ENCODE peak calls at places on chromosomes 5 and 9, in nine cellular contexts. T is lower lobe of right lung; F is effector memory CD4-positive, alpha-beta T cell; E is psoas muscle; W is left lung; X is A673; V is ovary; U is right cardiac atrium; Y is SJSA1. O is an unnamed sample. For H3K4me1, the result is how much of the 10 kb centered on the place peaks cover.

GRCh38 chr9:124855944-124856773 is 2.9 kb downstream of the WDR38 start:
- DNase-seq in Y (no peak), W (no peak), F (no peak), U (no peak), E (no peak), V (no peak), T (no peak), X (peak), O (no peak)

GRCh38 chr5:154962494-154962893 is 21.6 kb downstream of the MRPL22 start:
- DNase-seq in X (no peak), V (no peak), W (no peak), Y (no peak), T (no peak), F (no peak), E (no peak), U (no peak), O (no peak)

GRCh38 chr5:75113354-75113753 is 61.0 kb upstream of the GCNT4 start:
- DNase-seq in F (no peak), Y (no peak), V (no peak), U (no peak), X (no peak), E (no peak), T (no peak), W (no peak), O (no peak)

GRCh38 chr5:88089757-88090390 is 178.8 kb downstream of the TMEM161B start:
- DNase-seq in T (no peak), F (no peak), W (no peak), X (no peak), V (no peak), U (no peak), Y (no peak), E (no peak), O (no peak)

GRCh38 chr5:116492016-116492623 is 82.5 kb downstream of the SEMA6A start:
- DNase-seq in E (no peak), U (no peak), Y (peak), T (no peak), V (no peak), W (no peak), F (no peak), X (peak), O (no peak)

GRCh38 chr5:163506726-163507125 is 1.3 kb downstream of the MAT2B start:
- DNase-seq in T (no peak), U (no peak), X (no peak), F (no peak), E (no peak), Y (peak), W (no peak), V (no peak), O (no peak)

GRCh38 chr5:138021771-138022170 is 11.1 kb downstream of the FAM13B start:
- DNase-seq in X (no peak), Y (no peak), F (no peak), T (no peak), W (no peak), V (no peak), U (no peak), E (no peak), O (no peak)

GRCh38 chr5:112533315-112533867 is 114.3 kb upstream of the EPB41L4A start:
- DNase-seq in F (no peak), V (no peak), Y (no peak), X (no peak), W (no peak), T (no peak), E (no peak), U (no peak), O (no peak)

GRCh38 chr9:105269593-105269992 is 25.1 kb downstream of the SLC44A1 start:
- DNase-seq in U (no peak), Y (no peak), T (no peak), W (no peak), V (no peak), F (no peak), X (no peak), E (no peak), O (no peak)

GRCh38 chr5:116696356-116696755 is 121.7 kb upstream of the SEMA6A start:
- DNase-seq in V (no peak), E (no peak), W (no peak), T (no peak), U (no peak), Y (no peak), X (no peak), F (no peak), O (no peak)

GRCh38 chr5:164422400-164422799 is 917.0 kb downstream of the MAT2B start:
- DNase-seq in T (no peak), V (no peak), W (no peak), U (no peak), F (no peak), E (no peak), X (peak), Y (no peak), O (no peak)

GRCh38 chr5:40497573-40497972 is 182.1 kb upstream of the PTGER4 start:
- DNase-seq in U (no peak), W (no peak), X (peak), E (no peak), V (no peak), F (no peak), Y (peak), T (no peak), O (no peak)

GRCh38 chr9:92455217-92455616 is 27.1 kb downstream of the ASPN start:
- DNase-seq in V (no peak), W (no peak), F (no peak), E (no peak), Y (no peak), T (no peak), X (peak), U (no peak), O (no peak)

GRCh38 chr5:61965074-61965473 is 340.9 kb upstream of the KIF2A start:
- DNase-seq in V (no peak), X (no peak), W (no peak), U (no peak), E (no peak), Y (no peak), T (no peak), F (no peak), O (no peak)

GRCh38 chr5:59793000-59793399 is 100.5 kb downstream of the PDE4D start:
- DNase-seq in X (no peak), Y (peak), W (no peak), V (no peak), T (no peak), E (peak), U (peak), F (no peak), O (peak)

GRCh38 chr9:126499005-126499910 is 114.5 kb upstream of the LMX1B start:
- DNase-seq in V (peak), T (peak), Y (peak), U (no peak), E (no peak), F (no peak), X (peak), W (peak), O (peak)

GRCh38 chr5:72611111-72611724 is 104.0 kb upstream of the ZNF366 start:
- DNase-seq in X (peak), E (peak), W (peak), Y (peak), T (peak), U (peak), F (no peak), V (peak), O (peak)

GRCh38 chr9:37969130-37969529 is 65.2 kb upstream of the SLC25A51 start:
- DNase-seq in Y (no peak), V (no peak), U (peak), X (no peak), W (no peak), T (no peak), E (no peak), F (no peak), O (no peak)

GRCh38 chr9:104091708-104092107 is 2.4 kb upstream of the SMC2 start:
- DNase-seq in U (no peak), Y (peak), E (no peak), V (no peak), X (peak), F (no peak), W (no peak), T (no peak), O (peak)

GRCh38 chr5:177349762-177350161 is 1.7 kb downstream of the LMAN2 start:
- DNase-seq in W (peak), X (no peak), E (no peak), V (no peak), F (no peak), T (no peak), Y (no peak), U (no peak), O (no peak)

GRCh38 chr5:178801021-178801420 is 58.7 kb upstream of the ZNF354B start:
- DNase-seq in F (no peak), V (no peak), E (no peak), T (no peak), U (no peak), X (no peak), Y (no peak), W (no peak), O (no peak)

GRCh38 chr9:136177224-136177623 is 27.7 kb downstream of the LHX3 start:
- DNase-seq in Y (no peak), T (no peak), V (no peak), W (no peak), F (no peak), U (peak), E (no peak), X (no peak), O (no peak)

DNA sequence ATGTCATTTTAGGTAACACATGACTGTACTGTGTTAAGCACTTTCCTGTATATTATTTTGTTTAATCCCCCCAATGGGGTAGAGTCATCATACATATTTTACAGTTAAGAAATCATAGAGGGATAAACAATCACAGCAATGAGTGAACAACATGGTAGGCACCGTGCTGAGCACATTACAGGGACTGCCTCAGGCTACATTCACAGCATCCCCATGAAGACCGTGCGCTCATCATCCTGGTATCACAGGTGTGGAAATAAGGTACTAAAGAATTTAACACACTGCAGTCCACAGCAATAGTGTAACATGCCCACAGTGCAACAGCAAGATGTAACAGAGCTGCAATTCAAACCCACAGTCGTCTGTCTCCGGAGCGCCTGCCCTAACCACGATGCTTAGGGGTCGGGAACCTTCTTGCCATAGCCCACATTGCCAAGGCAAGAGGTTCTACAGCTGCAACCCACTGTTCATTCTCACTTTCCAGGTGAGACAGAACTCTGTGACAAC is 5.6 kb downstream of the SLIT3 start:
- DNase-seq in U (no peak), T (no peak), V (no peak), X (no peak), Y (no peak), F (no peak), W (no peak), E (no peak), O (no peak)
- H3K4me1 ChIP-seq in U (under half), T (under half), V (under half), X (under half), Y (half or more), F (under half), W (under half), E (under half), O (half or more)

GRCh38 chr9:114811969-114812636 is 6.3 kb upstream of the TNFSF15 start:
- DNase-seq in E (no peak), X (no peak), T (no peak), F (no peak), V (no peak), U (no peak), Y (no peak), W (no peak), O (no peak)

GRCh38 chr9:114813717-114814418 is 8.0 kb upstream of the TNFSF15 start:
- DNase-seq in V (no peak), X (no peak), E (no peak), T (no peak), Y (no peak), W (no peak), U (no peak), F (no peak), O (no peak)

GRCh38 chr9:114806571-114806970 is 732 bp upstream of the TNFSF15 start:
- DNase-seq in F (no peak), Y (no peak), E (no peak), V (no peak), T (no peak), W (no peak), U (no peak), X (no peak), O (no peak)

GRCh38 chr9:114810614-114811013 is 4.8 kb upstream of the TNFSF15 start:
- DNase-seq in T (no peak), U (no peak), Y (no peak), X (no peak), V (no peak), W (no peak), F (no peak), E (no peak), O (no peak)

DNA sequence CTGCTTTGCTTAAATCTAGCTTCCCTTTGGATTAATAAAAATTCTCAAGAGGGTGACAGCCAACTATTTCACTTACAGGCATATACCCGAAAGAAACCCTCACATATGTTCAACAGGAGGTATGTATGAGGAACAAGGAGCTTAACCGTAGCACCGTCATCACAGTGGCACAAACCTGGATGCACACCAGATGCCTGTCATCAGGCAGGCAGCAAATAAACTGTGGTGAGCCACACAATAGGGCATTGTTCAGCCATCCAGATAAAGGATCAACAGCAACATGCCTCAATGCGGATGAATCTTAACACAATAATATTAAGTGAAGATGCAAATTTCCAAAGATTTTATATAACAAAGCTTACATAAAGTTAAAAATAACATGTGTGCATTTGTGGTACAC is 5.5 kb upstream of the TNFSF15 start:
- DNase-seq in E (no peak), F (no peak), T (no peak), V (no peak), W (no peak), X (no peak), Y (no peak), U (no peak), O (no peak)
- H3K4me1 ChIP-seq in E (under half), F (under half), T (under half), V (under half), W (under half), X (under half), Y (under half), U (under half), O (under half)

DNA sequence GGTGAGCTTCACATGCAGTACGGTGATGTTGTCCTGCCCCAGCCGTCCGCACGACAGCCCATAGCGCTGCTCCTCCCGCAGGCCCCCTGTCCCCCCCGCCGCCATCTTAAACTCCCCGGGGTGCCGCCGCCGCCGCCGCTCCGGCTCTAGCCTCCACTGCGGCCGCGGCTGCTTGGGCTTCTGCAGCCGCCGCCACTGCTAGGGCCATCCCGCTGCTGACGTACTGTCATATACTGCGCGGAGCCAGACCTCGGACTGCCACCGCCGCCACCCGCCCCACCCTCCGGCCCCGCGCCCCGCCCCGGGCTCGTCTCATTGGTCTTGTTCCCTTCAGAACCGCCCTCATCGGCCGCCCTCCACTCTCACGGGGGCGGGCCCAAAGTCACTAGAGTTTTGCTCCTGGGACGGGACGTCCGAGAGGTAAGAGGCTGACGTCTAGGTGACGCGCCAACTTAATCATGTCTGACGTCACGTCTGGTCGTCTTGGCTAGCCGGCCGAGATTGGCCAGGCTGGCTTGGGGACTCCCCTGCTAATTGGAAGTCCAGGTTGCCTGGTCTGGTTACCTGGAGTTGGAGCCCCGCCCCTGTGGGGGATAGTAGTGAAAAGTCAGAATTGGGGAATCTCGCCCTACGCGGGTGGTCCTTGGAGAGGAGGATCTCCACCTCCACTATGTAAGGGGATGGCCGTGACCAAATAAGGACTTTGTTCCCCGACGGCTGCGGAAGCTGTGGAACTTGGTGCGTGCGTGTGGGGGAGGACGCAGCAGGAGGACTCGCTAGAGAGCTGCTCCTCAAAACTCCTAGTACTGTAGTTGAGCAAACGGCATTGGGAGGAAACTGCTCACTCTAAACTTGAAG is at the start of gene ELL2:
- DNase-seq in E (peak), W (peak), F (peak), V (peak), U (peak), Y (peak), T (peak), X (peak), O (peak)
- H3K4me1 ChIP-seq in E (under half), W (under half), F (under half), V (under half), U (under half), Y (under half), T (under half), X (under half), O (under half)

DNA sequence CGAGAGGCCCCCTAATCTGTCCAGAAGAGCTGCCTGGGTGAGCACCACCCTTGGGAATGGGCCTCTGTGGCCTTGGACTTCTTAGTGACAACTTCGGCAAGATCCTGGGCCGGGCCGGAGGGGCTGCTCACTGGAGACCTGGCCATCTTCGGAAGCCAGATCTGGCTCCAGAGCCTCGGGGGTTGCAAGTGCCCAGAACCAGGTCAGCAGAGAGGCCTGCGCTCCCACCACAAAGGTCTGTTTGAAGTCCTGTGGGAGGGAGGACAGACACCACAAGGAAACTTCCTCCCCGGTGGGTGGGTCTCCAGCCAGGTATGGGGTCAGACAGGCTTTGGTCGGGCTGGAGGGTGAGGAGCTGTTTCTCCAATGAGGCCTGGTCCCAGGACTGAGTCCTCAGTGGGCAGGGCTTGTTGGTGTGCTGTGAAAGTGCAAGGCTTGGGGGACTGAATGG is 86.1 kb downstream of the DAB2IP start:
- DNase-seq in X (no peak), F (no peak), T (no peak), V (no peak), E (no peak), U (no peak), Y (no peak), W (no peak), O (no peak)
- H3K4me1 ChIP-seq in X (under half), F (under half), T (half or more), V (under half), E (half or more), U (under half), Y (under half), W (half or more), O (half or more)

DNA sequence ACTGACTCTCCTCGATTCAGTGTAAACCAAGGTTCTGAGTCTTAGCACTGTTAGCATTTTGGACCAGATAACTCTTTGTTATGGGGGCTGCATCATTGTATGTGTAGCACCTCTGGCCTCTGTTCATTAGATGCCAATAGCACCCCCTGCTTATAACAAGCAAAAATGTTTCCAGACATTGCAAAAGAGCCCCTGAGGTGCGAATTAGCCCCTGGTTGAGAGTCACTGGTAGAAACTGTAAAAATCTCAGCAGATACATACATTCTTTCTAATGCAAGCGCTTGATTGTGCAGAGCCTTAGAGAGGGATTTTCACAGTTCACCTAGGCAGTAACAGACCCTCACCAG is 2.8 kb downstream of the ADRB2 start:
- DNase-seq in E (no peak), W (no peak), X (no peak), Y (no peak), T (no peak), F (no peak), U (no peak), V (no peak), O (no peak)
- H3K4me1 ChIP-seq in E (half or more), W (half or more), X (under half), Y (half or more), T (half or more), F (under half), U (under half), V (under half), O (under half)

GRCh38 chr9:18487620-18488019 is 13.7 kb downstream of the ADAMTSL1 start:
- DNase-seq in E (no peak), U (no peak), F (no peak), Y (no peak), W (no peak), T (no peak), X (no peak), V (no peak), O (no peak)
- H3K4me1 ChIP-seq in E (under half), U (under half), F (under half), Y (under half), W (under half), T (under half), X (under half), V (under half), O (under half)

GRCh38 chr5:32147959-32148358 is 26.2 kb downstream of the GOLPH3 start:
- DNase-seq in V (no peak), T (no peak), E (no peak), W (no peak), U (no peak), X (no peak), F (no peak), Y (no peak), O (no peak)
- H3K4me1 ChIP-seq in V (under half), T (half or more), E (half or more), W (half or more), U (under half), X (under half), F (under half), Y (under half), O (under half)

GRCh38 chr9:108832179-108832500 is 23.6 kb downstream of the ACTL7B start:
- DNase-seq in V (no peak), W (no peak), U (no peak), X (no peak), Y (no peak), E (no peak), F (no peak), T (no peak), O (no peak)
- H3K4me1 ChIP-seq in V (under half), W (under half), U (under half), X (under half), Y (under half), E (under half), F (under half), T (under half), O (under half)